ENCODE peak calls at places on chromosomes 11 and 22, in six cellular contexts. N is nephron progenitor cell, P is mucosa of descending colon, L is A549, M is H1, W is testis. V is an unnamed sample.
A peak's percentile ranks its signal among the peaks of the same experiment; 100 is the strongest.

GRCh38 chr22:48503876-48504275 is 1323.8 kb downstream of the BRD1 start:
- DNase-seq in L (no peak), N (no peak), P (no peak), W (no peak), M (no peak), V (no peak)

GRCh38 chr22:32764330-32765116 is 37.0 kb upstream of the TIMP3 start:
- DNase-seq in P (peak; percentile 28), N (no peak), M (no peak), W (peak; percentile 70), L (no peak), V (no peak)

GRCh38 chr11:102234779-102235439 is 82.4 kb upstream of the BIRC3 start:
- DNase-seq in N (no peak), L (no peak), M (no peak), P (no peak), W (no peak), V (no peak)

GRCh38 chr11:77184136-77184860 is 56.3 kb downstream of the MYO7A start:
- DNase-seq in P (no peak), N (no peak), L (no peak), W (no peak), M (no peak), V (no peak)

GRCh38 chr11:103703954-103704353 is 332.5 kb upstream of the DDI1 start:
- DNase-seq in N (no peak), P (no peak), W (no peak), L (no peak), M (no peak), V (no peak)

GRCh38 chr22:36819112-36819511 is 2.3 kb upstream of the PVALB start:
- DNase-seq in N (peak; percentile 43), M (no peak), L (no peak), W (no peak), P (no peak), V (no peak)

GRCh38 chr11:60155928-60156327 is 27.0 kb downstream of the MS4A6A start:
- DNase-seq in W (no peak), N (no peak), M (no peak), P (no peak), L (no peak), V (no peak)

GRCh38 chr22:30212363-30212995 is 34.1 kb downstream of the LIF start:
- DNase-seq in W (peak; percentile 54), L (peak; percentile 81), N (no peak), M (no peak), P (no peak), V (no peak)

GRCh38 chr11:115626414-115626813 is 122.2 kb upstream of the CADM1 start:
- DNase-seq in L (no peak), W (no peak), N (no peak), P (no peak), M (no peak), V (no peak)

GRCh38 chr11:37409124-37409523 is 811.1 kb upstream of the RAG2 start:
- DNase-seq in N (no peak), W (no peak), P (no peak), L (no peak), M (no peak), V (no peak)

GRCh38 chr11:57336111-57336666 is 497 bp upstream of the SSRP1 start:
- DNase-seq in L (no peak), W (no peak), N (no peak), M (no peak), P (no peak), V (no peak)

GRCh38 chr11:73271936-73272679 is at the start of gene P2RY6:
- DNase-seq in W (no peak), N (peak; percentile 1), L (peak; percentile 97), P (no peak), M (no peak), V (no peak)

GRCh38 chr11:62392944-62393628 is 25.7 kb upstream of the SCGB1A1 start:
- DNase-seq in P (no peak), W (no peak), N (no peak), M (no peak), L (peak; percentile 79), V (no peak)

GRCh38 chr11:41786087-41786486 is 326.6 kb upstream of the LRRC4C start:
- DNase-seq in N (no peak), M (no peak), P (no peak), L (no peak), W (no peak), V (no peak)

GRCh38 chr11:73645972-73646631 is at the start of gene PLEKHB1:
- DNase-seq in M (no peak), W (peak; percentile 58), N (peak; percentile 57), L (no peak), P (no peak), V (no peak)

GRCh38 chr11:128837627-128838026 is 29.5 kb downstream of the KCNJ1 start:
- DNase-seq in P (no peak), L (no peak), M (no peak), W (no peak), N (no peak), V (no peak)

GRCh38 chr11:9158898-9159391 is 67.5 kb upstream of the SCUBE2 start:
- DNase-seq in W (no peak), L (no peak), N (no peak), M (no peak), P (no peak), V (no peak)

GRCh38 chr11:69654001-69654659 is 13.2 kb downstream of the CCND1 start:
- DNase-seq in N (no peak), L (peak; percentile 27), M (no peak), W (no peak), P (no peak), V (no peak)

GRCh38 chr22:47065756-47066615 is 303.5 kb downstream of the TBC1D22A start:
- DNase-seq in W (no peak), M (no peak), N (no peak), L (no peak), P (no peak), V (no peak)

GRCh38 chr22:49429066-49429465 is 398.6 kb downstream of the BRD1 start:
- DNase-seq in N (no peak), L (no peak), W (no peak), P (no peak), M (no peak), V (peak; percentile 53)

GRCh38 chr22:45503816-45504702 is 1.4 kb downstream of the FBLN1 start:
- DNase-seq in P (no peak), N (peak; percentile 75), M (peak; percentile 53), L (no peak), W (no peak), V (no peak)

GRCh38 chr11:92751594-92751993 is 217.9 kb upstream of the MTNR1B start:
- DNase-seq in M (no peak), L (no peak), W (no peak), N (no peak), P (no peak), V (no peak)

GRCh38 chr11:74683279-74683871 is 47.9 kb downstream of the CHRDL2 start:
- DNase-seq in P (peak; percentile 6), M (no peak), W (peak; percentile 30), L (no peak), N (peak; percentile 54), V (no peak)
- TF ChIP-seq CTCF in P (no peak), M (peak; percentile 9), W (peak; percentile 17), L (no peak), N (peak; percentile 39), V (peak; percentile 48)

GRCh38 chr11:13834463-13834862 is 128.1 kb upstream of the SPON1 start:
- DNase-seq in M (peak; percentile 9), P (no peak), L (no peak), W (no peak), N (peak; percentile 54), V (no peak)
- TF ChIP-seq CTCF in M (peak; percentile 66), P (no peak), L (no peak), W (no peak), N (peak; percentile 54), V (peak; percentile 16)

GRCh38 chr11:95577716-95578460 is 211.7 kb downstream of the FAM76B start:
- DNase-seq in M (no peak), W (no peak), L (no peak), N (no peak), P (no peak), V (no peak)
- TF ChIP-seq CTCF in M (peak; percentile 26), W (no peak), L (no peak), N (no peak), P (no peak), V (no peak)

GRCh38 chr22:38861170-38861874 is 10.7 kb downstream of the CBX6 start:
- DNase-seq in M (no peak), N (no peak), W (no peak), P (no peak), L (no peak), V (no peak)
- TF ChIP-seq CTCF in M (peak; percentile 2), N (no peak), W (no peak), P (no peak), L (no peak), V (no peak)

DNA sequence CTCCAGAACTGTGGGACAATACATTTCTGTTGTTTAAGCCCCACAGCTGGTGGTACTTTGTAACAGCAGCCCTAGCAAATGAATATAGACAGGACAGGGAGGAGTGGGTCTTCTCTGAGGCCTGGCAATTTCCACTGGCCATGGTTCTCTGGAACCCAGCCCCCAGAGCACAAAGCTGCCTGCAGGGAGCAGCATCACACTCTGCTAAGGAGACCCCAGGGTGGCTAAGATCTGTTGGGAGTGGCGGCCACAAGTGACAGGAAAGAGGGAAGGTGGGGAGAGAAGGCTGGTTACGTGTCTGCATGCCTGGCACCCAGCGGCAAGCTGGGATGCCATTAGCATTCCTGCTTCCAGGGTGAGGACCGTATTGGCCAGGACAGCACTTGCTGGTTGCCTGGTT is 211.9 kb downstream of the ST3GAL4 start:
- DNase-seq in M (no peak), L (no peak), W (no peak), N (no peak), P (no peak), V (no peak)
- TF ChIP-seq CTCF in M (peak; percentile 28), L (no peak), W (no peak), N (no peak), P (no peak), V (no peak)

GRCh38 chr11:66417000-66417399 is 3.8 kb upstream of the NPAS4 start:
- DNase-seq in N (no peak), M (no peak), P (no peak), L (no peak), W (no peak), V (no peak)
- TF ChIP-seq CTCF in N (no peak), M (no peak), P (no peak), L (no peak), W (no peak), V (no peak)

GRCh38 chr11:119057000-119057769 is at the start of gene HYOU1:
- DNase-seq in M (peak; percentile 87), N (peak; percentile 100), L (peak; percentile 87), P (peak; percentile 100), W (peak; percentile 98), V (peak; percentile 99)
- TF ChIP-seq CTCF in M (peak; percentile 42), N (peak; percentile 24), L (no peak), P (no peak), W (no peak), V (peak; percentile 32)

V was measured in osteocyte.